ENCODE peak calls at places on chromosomes 13 and 19, in five cellular contexts. Y is SK-N-SH, C is fibroblast of lung, W is choroid plexus epithelial cell, I is GM23248. S is an unnamed sample.

GRCh38 chr19:15260939-15261338 is 28.7 kb upstream of the EPHX3 start:
- DNase-seq in I (peak), C (no peak), W (peak), Y (peak), S (no peak)

GRCh38 chr19:48175578-48175977 is 5.1 kb downstream of the ZSWIM9 start:
- DNase-seq in C (no peak), W (no peak), I (no peak), Y (no peak), S (no peak)

GRCh38 chr13:109844396-109844795 is 58.0 kb upstream of the IRS2 start:
- DNase-seq in I (peak), Y (no peak), W (peak), C (peak), S (peak)

GRCh38 chr13:36814465-36814864 is 4.6 kb upstream of the RFXAP start:
- DNase-seq in W (peak), C (no peak), Y (no peak), I (no peak), S (peak)

GRCh38 chr19:46426506-46427162 is 2.1 kb downstream of the PNMA8C start:
- DNase-seq in W (peak), I (peak), Y (peak), C (peak), S (no peak)

GRCh38 chr13:23899555-23899954 is 2.3 kb upstream of the C1QTNF9B start:
- DNase-seq in W (peak), Y (peak), C (peak), I (peak), S (peak)

GRCh38 chr13:110964229-110965037 is 49.6 kb upstream of the ANKRD10 start:
- DNase-seq in Y (no peak), W (no peak), C (no peak), I (no peak), S (peak)

GRCh38 chr19:42111384-42111783 is 20.9 kb downstream of the POU2F2 start:
- DNase-seq in C (peak), I (peak), Y (no peak), W (no peak), S (no peak)

GRCh38 chr19:38975214-38975860 is at the start of gene FBXO17:
- DNase-seq in I (peak), Y (peak), C (peak), W (peak), S (peak)

GRCh38 chr13:44003481-44003880 is 123.8 kb downstream of the LACC1 start:
- DNase-seq in I (no peak), C (no peak), Y (no peak), W (no peak), S (no peak)

GRCh38 chr13:113863511-113864302 is at the start of gene GAS6:
- DNase-seq in Y (peak), W (peak), I (peak), C (peak), S (peak)

GRCh38 chr19:8460516-8461298 is 15.9 kb downstream of the HNRNPM start:
- DNase-seq in Y (no peak), C (no peak), I (peak), W (no peak), S (peak)

GRCh38 chr19:38264486-38265212 is at the start of gene SPINT2:
- DNase-seq in W (no peak), C (no peak), Y (peak), I (peak), S (no peak)

GRCh38 chr13:82477436-82477835 is 1404.8 kb downstream of the SLITRK1 start:
- DNase-seq in Y (no peak), C (peak), W (peak), I (no peak), S (no peak)

GRCh38 chr13:23731709-23732108 is 157.5 kb downstream of the MIPEP start:
- DNase-seq in Y (no peak), W (no peak), C (no peak), I (peak), S (no peak)

GRCh38 chr13:30673669-30674521 is 56.2 kb downstream of the USPL1 start:
- DNase-seq in I (peak), W (peak), Y (peak), C (peak), S (peak)

GRCh38 chr19:15378529-15379082 is 981 bp downstream of the AKAP8 start:
- DNase-seq in C (peak), Y (peak), W (peak), I (peak), S (peak)

GRCh38 chr13:79393564-79394249 is 12.3 kb downstream of the RBM26 start:
- DNase-seq in C (no peak), W (peak), Y (no peak), I (no peak), S (peak)

GRCh38 chr19:51520710-51521109 is 10.8 kb downstream of the SIGLEC6 start:
- DNase-seq in C (no peak), Y (no peak), W (no peak), I (no peak), S (no peak)

GRCh38 chr13:50250403-50250802 is 235.2 kb downstream of the KCNRG start:
- DNase-seq in C (no peak), W (no peak), I (no peak), Y (no peak), S (no peak)

GRCh38 chr13:59687028-59687427 is 476.7 kb downstream of the DIAPH3 start:
- DNase-seq in Y (peak), W (no peak), C (no peak), I (no peak), S (no peak)

GRCh38 chr19:5052515-5052914 is 83.6 kb downstream of the KDM4B start:
- DNase-seq in I (peak), Y (peak), W (no peak), C (no peak), S (no peak)

GRCh38 chr19:47113446-47114348 is at the start of gene ZC3H4:
- DNase-seq in Y (peak), C (peak), W (peak), I (peak), S (peak)

GRCh38 chr19:29263305-29264080 is 50.5 kb upstream of the UQCRFS1 start:
- DNase-seq in Y (peak), C (no peak), W (peak), I (peak), S (peak)

GRCh38 chr19:51366050-51366998 is at the start of gene ETFB:
- DNase-seq in C (peak), W (peak), I (peak), Y (peak), S (peak)

GRCh38 chr19:38617283-38617763 is 430 bp downstream of the MAP4K1 start:
- DNase-seq in Y (no peak), W (no peak), I (no peak), C (no peak), S (no peak)

GRCh38 chr19:459724-460511 is 915 bp downstream of the SHC2 start:
- DNase-seq in W (peak), I (peak), Y (peak), C (peak), S (peak)

GRCh38 chr13:44903596-44903995 is 85.7 kb downstream of the NUFIP1 start:
- DNase-seq in W (peak), Y (no peak), I (peak), C (peak), S (peak)

GRCh38 chr13:85313761-85314503 is 485.3 kb downstream of the SLITRK6 start:
- DNase-seq in W (peak), I (no peak), Y (peak), C (peak), S (no peak)

GRCh38 chr19:5977222-5977784 is 637 bp downstream of the RANBP3 start:
- DNase-seq in C (no peak), W (no peak), Y (no peak), I (peak), S (no peak)

GRCh38 chr19:4064551-4065260 is 2.0 kb downstream of the ZBTB7A start:
- DNase-seq in C (peak), Y (peak), W (no peak), I (peak), S (peak)

GRCh38 chr13:109494955-109495354 is 291.4 kb downstream of the IRS2 start:
- DNase-seq in Y (peak), C (peak), I (peak), W (peak), S (no peak)

GRCh38 chr19:6236310-6237291 is 43.2 kb downstream of the MLLT1 start:
- DNase-seq in W (no peak), I (no peak), Y (peak), C (no peak), S (peak)

GRCh38 chr19:919157-920050 is 2.3 kb downstream of the KISS1R start:
- DNase-seq in Y (no peak), C (no peak), W (no peak), I (no peak), S (no peak)

GRCh38 chr19:37594064-37594981 is at the start of the genes ZNF540 and ZNF571:
- DNase-seq in Y (peak), W (peak), C (peak), I (peak), S (peak)

GRCh38 chr13:64074989-64075474 is 2659.4 kb upstream of the PCDH20 start:
- DNase-seq in I (no peak), C (no peak), W (no peak), Y (no peak), S (no peak)

GRCh38 chr19:39645800-39646411 is 9.8 kb upstream of the LGALS16 start:
- DNase-seq in Y (no peak), W (peak), I (peak), C (peak), S (no peak)

GRCh38 chr13:102873653-102874052 is 27.8 kb downstream of the ERCC5 start:
- DNase-seq in W (peak), I (peak), Y (no peak), C (peak), S (peak)
- H3K4me3 ChIP-seq in W (no peak), I (no peak), Y (no peak), C (no peak), S (no peak)

GRCh38 chr19:2494447-2495129 is 18.7 kb downstream of the GADD45B start:
- DNase-seq in Y (peak), C (peak), W (peak), I (peak), S (peak)

GRCh38 chr19:2494084-2494446 is 18.1 kb downstream of the GADD45B start:
- DNase-seq in W (peak), Y (peak), I (peak), C (peak), S (no peak)

GRCh38 chr19:2495130-2495641 is 19.3 kb downstream of the GADD45B start:
- DNase-seq in W (peak), Y (peak), C (peak), I (peak), S (peak)

GRCh38 chr19:2497186-2497585 is 21.3 kb downstream of the GADD45B start:
- DNase-seq in C (peak), Y (no peak), I (no peak), W (no peak), S (no peak)

GRCh38 chr19:2495651-2496316 is 19.9 kb downstream of the GADD45B start:
- DNase-seq in W (no peak), Y (no peak), C (no peak), I (peak), S (peak)
- H3K4me3 ChIP-seq in W (peak), Y (no peak), C (no peak), I (peak), S (no peak)

GRCh38 chr19:3041302-3041701 is 12.2 kb upstream of the TLE2 start:
- DNase-seq in Y (no peak), I (no peak), W (no peak), C (no peak), S (no peak)
- H3K4me3 ChIP-seq in Y (no peak), I (no peak), W (no peak), C (no peak), S (no peak)

DNA sequence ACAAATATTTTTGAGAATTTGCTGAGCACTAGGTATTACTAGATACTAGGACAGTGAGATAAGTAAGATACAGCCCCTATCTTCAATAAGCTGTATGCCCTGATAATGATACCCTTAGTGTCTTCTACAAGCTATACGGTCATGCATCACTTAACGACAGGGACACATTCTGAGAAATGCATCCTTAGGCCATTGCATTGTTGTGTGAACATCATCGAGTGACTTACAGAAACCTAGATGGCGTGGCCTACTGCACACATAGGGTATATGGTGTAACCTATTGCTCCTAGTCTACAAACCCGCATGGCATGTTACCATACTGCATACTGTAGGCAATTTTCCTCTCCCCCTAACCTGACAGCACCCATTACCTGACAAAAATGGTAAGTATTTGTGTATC is 64.9 kb downstream of the LRCH1 start:
- DNase-seq in C (no peak), W (no peak), Y (no peak), I (no peak), S (no peak)
- H3K4me3 ChIP-seq in C (no peak), W (no peak), Y (no peak), I (no peak), S (no peak)

GRCh38 chr13:34037636-34038325 is 219.8 kb downstream of the RFC3 start:
- DNase-seq in W (no peak), I (peak), C (peak), Y (no peak), S (no peak)
- H3K4me3 ChIP-seq in W (no peak), I (no peak), C (no peak), Y (no peak), S (no peak)

GRCh38 chr19:17748884-17749638 is 2.2 kb upstream of the FCHO1 start:
- DNase-seq in C (no peak), W (no peak), Y (no peak), I (no peak), S (no peak)

GRCh38 chr19:17749912-17750317 is 1.4 kb upstream of the FCHO1 start:
- DNase-seq in I (peak), W (peak), Y (no peak), C (no peak), S (no peak)

GRCh38 chr19:17752865-17753639 is 1.8 kb downstream of the FCHO1 start:
- DNase-seq in W (no peak), C (no peak), I (no peak), Y (no peak), S (no peak)

GRCh38 chr19:17751912-17752273 is 616 bp downstream of the FCHO1 start:
- DNase-seq in W (no peak), Y (no peak), C (no peak), I (no peak), S (no peak)

DNA sequence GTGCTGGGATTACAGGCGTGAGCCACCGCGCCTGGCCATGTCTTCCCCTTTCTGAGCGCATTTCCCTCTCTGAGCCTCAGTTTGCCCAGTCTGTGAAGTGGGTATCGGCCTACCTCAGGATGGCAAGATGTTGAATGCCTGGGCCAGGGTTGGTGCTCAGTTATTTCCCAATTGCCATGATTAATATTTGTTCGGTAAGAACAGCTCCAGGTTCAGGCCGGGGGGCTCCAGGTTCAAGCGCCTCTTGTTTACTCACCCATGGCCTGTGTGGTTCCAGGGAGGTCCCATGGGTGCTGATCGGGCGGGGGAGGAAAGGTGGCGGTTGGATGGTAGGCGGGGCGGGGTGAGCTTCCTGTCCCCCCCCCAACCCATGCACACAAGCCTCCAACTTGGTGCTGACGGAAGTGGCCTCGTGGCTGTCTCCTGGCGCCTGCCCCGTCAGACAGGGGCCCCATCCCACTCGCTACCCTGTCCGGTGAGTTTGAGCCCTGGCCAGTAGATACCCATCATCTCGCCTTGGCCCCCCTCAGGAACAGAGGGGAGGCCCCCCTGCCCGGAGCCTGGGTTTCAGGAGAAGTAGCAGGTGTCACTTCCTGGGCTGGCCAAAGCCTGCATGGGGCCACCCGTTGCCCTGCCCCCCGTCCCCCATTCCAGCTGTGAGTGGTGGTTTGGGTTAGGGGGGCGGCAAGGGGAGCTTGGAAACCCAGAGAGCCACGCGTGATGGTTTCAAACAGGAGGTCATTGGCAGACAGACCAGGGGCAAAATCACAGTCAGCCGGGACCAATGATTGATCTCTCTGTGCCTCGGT is at the start of gene FCHO1:
- DNase-seq in C (no peak), W (no peak), I (no peak), Y (no peak), S (peak)
- H3K4me3 ChIP-seq in C (no peak), W (no peak), I (no peak), Y (no peak), S (peak)

GRCh38 chr13:51803018-51803417 is 945 bp downstream of the DHRS12 start:
- DNase-seq in I (peak), W (no peak), C (no peak), Y (peak), S (no peak)

GRCh38 chr13:51805925-51806324 is 2.0 kb upstream of the DHRS12 start:
- DNase-seq in Y (no peak), C (no peak), W (no peak), I (no peak), S (no peak)

GRCh38 chr13:51805313-51805712 is 1.4 kb upstream of the DHRS12 start:
- DNase-seq in Y (no peak), C (no peak), I (no peak), W (no peak), S (no peak)

GRCh38 chr13:51803422-51804294 is at the start of gene DHRS12:
- DNase-seq in I (peak), C (peak), Y (peak), W (peak), S (peak)

DNA sequence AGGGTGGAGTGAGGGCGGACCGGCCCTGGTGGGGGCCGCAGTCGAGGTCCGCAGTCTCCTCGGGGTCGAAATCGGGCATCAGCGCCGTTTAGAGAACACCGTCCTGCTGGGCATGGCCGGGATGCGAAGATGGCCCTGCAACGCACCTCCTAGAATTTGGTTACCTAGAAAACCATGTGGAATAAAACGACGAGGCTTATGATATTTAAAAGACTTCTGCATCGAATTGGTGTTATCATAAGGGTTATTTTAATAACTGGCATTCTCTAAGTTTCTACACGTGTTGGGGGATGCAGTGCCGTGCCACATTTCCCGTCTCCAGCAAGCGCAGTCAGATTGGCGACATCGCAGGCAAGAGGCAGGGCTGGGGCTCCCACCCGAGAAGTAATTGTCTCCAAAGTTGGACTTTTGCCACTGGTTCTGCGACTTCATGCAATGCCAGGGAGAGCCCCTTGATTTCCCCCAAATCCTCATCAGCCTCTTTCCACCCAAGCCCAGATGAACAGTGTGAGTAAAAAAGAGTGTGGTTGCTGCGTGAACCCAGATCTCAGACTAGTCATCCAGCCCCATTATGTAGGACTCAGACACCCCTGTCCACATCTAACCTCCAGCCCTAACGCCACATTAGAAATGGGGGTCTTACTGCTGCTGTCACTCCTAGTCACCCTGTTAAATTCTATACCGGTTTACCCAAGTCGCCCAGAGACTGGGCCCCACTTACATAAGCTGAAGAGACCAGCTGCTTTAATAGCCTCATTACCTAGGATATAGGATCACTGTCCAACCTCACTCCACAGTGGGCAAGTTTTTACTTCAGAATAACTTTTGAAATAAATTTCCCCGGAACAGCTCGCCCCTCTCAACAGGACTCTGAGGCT is 571 bp upstream of the DHRS12 start:
- DNase-seq in W (no peak), C (no peak), Y (peak), I (peak), S (no peak)
- H3K4me3 ChIP-seq in W (peak), C (peak), Y (peak), I (peak), S (peak)

GRCh38 chr19:43765109-43765876 is 10.5 kb upstream of the SMG9 start:
- DNase-seq in Y (no peak), C (peak), W (peak), I (peak), S (peak)
- H3K4me3 ChIP-seq in Y (no peak), C (no peak), W (no peak), I (no peak), S (no peak)

GRCh38 chr19:49474545-49474930 is 523 bp downstream of the FLT3LG start:
- DNase-seq in Y (peak), W (no peak), I (no peak), C (no peak), S (no peak)
- H3K4me3 ChIP-seq in Y (peak), W (peak), I (peak), C (peak), S (peak)

GRCh38 chr13:27621116-27621365 is 651 bp upstream of the POLR1D start:
- DNase-seq in W (no peak), Y (no peak), I (no peak), C (no peak), S (no peak)

GRCh38 chr13:27621366-27622101 is at the start of gene POLR1D:
- DNase-seq in I (peak), W (peak), C (peak), Y (peak), S (peak)

GRCh38 chr13:27622102-27622820 is 569 bp downstream of the POLR1D start:
- DNase-seq in C (no peak), Y (peak), W (peak), I (peak), S (no peak)

GRCh38 chr13:27624071-27624470 is 2.4 kb downstream of the POLR1D start:
- DNase-seq in W (no peak), Y (no peak), I (no peak), C (no peak), S (no peak)

GRCh38 chr13:27622881-27623280 is 1.2 kb downstream of the POLR1D start:
- DNase-seq in Y (no peak), C (no peak), I (no peak), W (no peak), S (no peak)
- H3K4me3 ChIP-seq in Y (peak), C (peak), I (peak), W (no peak), S (no peak)

S was measured in small intestine.